ENCODE peak calls at places on chromosomes 13 and 19, in four cellular contexts. X, N, A and U are unnamed samples.

GRCh38 chr19:2110822-2111221 is 14.1 kb downstream of the IZUMO4 start:
- DNase-seq in X (no peak), N (no peak), A (no peak), U (no peak)

GRCh38 chr19:7977021-7977722 is 28.3 kb downstream of the ELAVL1 start:
- DNase-seq in X (no peak), N (no peak), A (no peak), U (no peak)

GRCh38 chr19:10408511-10409291 is 5.4 kb upstream of the CDC37 start:
- DNase-seq in X (no peak), N (no peak), A (no peak), U (no peak)

GRCh38 chr19:15673176-15673654 is 328 bp downstream of the CYP4F12 start:
- DNase-seq in X (no peak), N (no peak), A (no peak), U (no peak)

GRCh38 chr13:92196566-92197256 is 798.3 kb downstream of the GPC5 start:
- DNase-seq in X (no peak), N (no peak), A (no peak), U (no peak)

GRCh38 chr13:43185206-43185605 is 161.8 kb downstream of the DNAJC15 start:
- DNase-seq in X (no peak), N (no peak), A (no peak), U (no peak)

GRCh38 chr19:53519431-53519830 is 18.5 kb upstream of the ZNF331 start:
- DNase-seq in X (no peak), N (no peak), A (no peak), U (peak)

GRCh38 chr19:49019242-49019932 is 2.5 kb upstream of the LHB start:
- DNase-seq in X (peak), N (peak), A (peak), U (peak)

GRCh38 chr19:1942078-1942933 is 1.3 kb downstream of the CSNK1G2 start:
- DNase-seq in X (no peak), N (peak), A (peak), U (peak)

GRCh38 chr19:49889687-49890348 is 6.9 kb downstream of the IL4I1 start:
- DNase-seq in X (peak), N (peak), A (peak), U (peak)

GRCh38 chr13:93244141-93244917 is 17.7 kb downstream of the GPC6 start:
- DNase-seq in X (no peak), N (no peak), A (no peak), U (no peak)

GRCh38 chr13:43132228-43132627 is 108.8 kb downstream of the DNAJC15 start:
- DNase-seq in X (peak), N (peak), A (no peak), U (no peak)

GRCh38 chr19:53927745-53928144 is 18.7 kb downstream of the CACNG7 start:
- DNase-seq in X (no peak), N (peak), A (no peak), U (no peak)

GRCh38 chr19:40601061-40601973 is at the start of gene LTBP4:
- DNase-seq in X (no peak), N (peak), A (no peak), U (peak)

GRCh38 chr19:31316201-31316951 is 32.9 kb downstream of the TSHZ3 start:
- DNase-seq in X (no peak), N (no peak), A (no peak), U (peak)

GRCh38 chr19:11479090-11479469 is 1.8 kb downstream of the ELAVL3 start:
- DNase-seq in X (no peak), N (no peak), A (no peak), U (no peak)

GRCh38 chr19:7153008-7153407 is 83.5 kb downstream of the ZNF557 start:
- DNase-seq in X (no peak), N (no peak), A (no peak), U (no peak)

GRCh38 chr13:105587786-105588185 is 947.7 kb downstream of the EFNB2 start:
- DNase-seq in X (peak), N (no peak), A (no peak), U (no peak)

GRCh38 chr13:112254061-112254818 is 121.9 kb upstream of the SPACA7 start:
- DNase-seq in X (no peak), N (no peak), A (no peak), U (no peak)

GRCh38 chr13:72639377-72639776 is 88.1 kb downstream of the MZT1 start:
- DNase-seq in X (no peak), N (no peak), A (no peak), U (no peak)

GRCh38 chr19:8311461-8312260 is 3.5 kb upstream of the CD320 start:
- DNase-seq in X (no peak), N (peak), A (no peak), U (no peak)

DNA sequence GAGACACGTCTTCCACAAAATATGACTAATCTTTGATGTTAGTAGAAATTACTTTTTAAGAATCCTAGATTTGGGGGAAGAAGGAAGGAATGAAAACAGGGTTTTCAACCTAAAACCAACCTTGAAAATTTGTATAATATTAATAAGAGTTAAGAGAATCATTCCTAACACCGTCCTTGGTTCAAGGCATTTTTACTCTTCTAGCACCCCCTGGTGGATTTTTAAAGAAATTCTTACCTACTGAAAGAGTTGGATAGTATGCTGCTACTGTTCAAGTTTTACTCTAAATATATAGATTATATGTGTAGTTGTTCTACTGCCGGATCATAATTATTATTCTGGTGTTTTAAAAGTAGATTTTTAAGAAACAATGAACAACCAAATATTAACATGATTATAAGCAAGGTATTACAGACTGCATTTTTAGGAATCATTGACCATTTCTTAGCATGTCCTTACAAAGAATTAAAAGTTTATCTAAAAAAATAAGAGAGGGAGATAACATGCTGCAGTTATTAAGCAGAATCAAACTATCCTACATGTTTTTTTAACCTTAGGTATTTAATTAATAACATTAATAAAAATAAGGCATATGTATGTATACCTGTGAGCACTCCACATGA is 7.4 kb upstream of the SLITRK6 start:
- DNase-seq in X (peak), N (no peak), A (no peak), U (no peak)
- TF ChIP-seq POLR2A in X (no peak), N (no peak), A (no peak), U (no peak)

GRCh38 chr19:29942404-29943261 is 594 bp downstream of the URI1 start:
- DNase-seq in X (no peak), N (peak), A (no peak), U (peak)

GRCh38 chr19:29939628-29940027 is 2.4 kb upstream of the URI1 start:
- DNase-seq in X (no peak), N (no peak), A (no peak), U (no peak)

GRCh38 chr19:29943615-29944014 is 1.6 kb downstream of the URI1 start:
- DNase-seq in X (no peak), N (no peak), A (no peak), U (no peak)

GRCh38 chr19:29940971-29941585 is 961 bp upstream of the URI1 start:
- DNase-seq in X (no peak), N (no peak), A (no peak), U (no peak)

DNA sequence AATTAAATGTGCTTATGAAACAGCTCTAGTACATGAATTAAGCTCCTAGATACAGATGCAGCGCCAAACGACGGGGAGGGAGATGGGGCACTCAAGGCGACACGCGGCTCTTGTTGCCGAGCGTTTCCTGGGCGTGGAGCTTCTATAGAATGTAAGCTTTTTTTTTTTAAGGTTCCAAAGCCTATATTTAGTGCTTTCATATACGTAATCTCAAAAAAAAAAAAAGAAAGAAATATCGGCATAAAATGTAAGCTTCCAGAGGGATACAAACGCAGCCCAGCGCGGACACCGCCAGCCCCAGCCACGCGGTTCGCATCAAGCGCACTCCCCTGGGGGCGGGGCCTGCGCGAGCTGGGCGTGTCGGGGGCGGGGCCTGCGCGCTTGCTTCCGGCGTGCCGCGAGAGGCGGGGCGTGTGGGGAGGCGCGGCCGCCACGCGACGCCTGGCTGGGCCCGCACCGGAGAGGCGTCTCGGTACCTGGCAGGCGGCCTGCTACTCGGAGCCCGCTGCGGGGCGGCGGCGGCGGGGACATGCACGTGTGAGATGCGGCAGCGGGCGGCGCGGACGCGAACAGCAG is at the start of gene URI1:
- DNase-seq in X (peak), N (peak), A (peak), U (peak)
- TF ChIP-seq POLR2A in X (peak), N (peak), A (no peak), U (no peak)

GRCh38 chr19:17266026-17266425 is 1.2 kb upstream of the BABAM1 start:
- DNase-seq in X (no peak), N (no peak), A (no peak), U (no peak)
- TF ChIP-seq POLR2A in X (no peak), N (no peak), A (no peak), U (no peak)

GRCh38 chr13:24925318-24926231 is 161.6 kb downstream of the RNF17 start:
- DNase-seq in X (no peak), N (no peak), A (no peak), U (no peak)

GRCh38 chr13:24923305-24923640 is 159.3 kb downstream of the RNF17 start:
- DNase-seq in X (no peak), N (peak), A (no peak), U (no peak)

GRCh38 chr13:24921003-24921402 is 157.0 kb downstream of the RNF17 start:
- DNase-seq in X (no peak), N (peak), A (no peak), U (no peak)

GRCh38 chr13:24921881-24922280 is 157.9 kb downstream of the RNF17 start:
- DNase-seq in X (no peak), N (no peak), A (no peak), U (no peak)

DNA sequence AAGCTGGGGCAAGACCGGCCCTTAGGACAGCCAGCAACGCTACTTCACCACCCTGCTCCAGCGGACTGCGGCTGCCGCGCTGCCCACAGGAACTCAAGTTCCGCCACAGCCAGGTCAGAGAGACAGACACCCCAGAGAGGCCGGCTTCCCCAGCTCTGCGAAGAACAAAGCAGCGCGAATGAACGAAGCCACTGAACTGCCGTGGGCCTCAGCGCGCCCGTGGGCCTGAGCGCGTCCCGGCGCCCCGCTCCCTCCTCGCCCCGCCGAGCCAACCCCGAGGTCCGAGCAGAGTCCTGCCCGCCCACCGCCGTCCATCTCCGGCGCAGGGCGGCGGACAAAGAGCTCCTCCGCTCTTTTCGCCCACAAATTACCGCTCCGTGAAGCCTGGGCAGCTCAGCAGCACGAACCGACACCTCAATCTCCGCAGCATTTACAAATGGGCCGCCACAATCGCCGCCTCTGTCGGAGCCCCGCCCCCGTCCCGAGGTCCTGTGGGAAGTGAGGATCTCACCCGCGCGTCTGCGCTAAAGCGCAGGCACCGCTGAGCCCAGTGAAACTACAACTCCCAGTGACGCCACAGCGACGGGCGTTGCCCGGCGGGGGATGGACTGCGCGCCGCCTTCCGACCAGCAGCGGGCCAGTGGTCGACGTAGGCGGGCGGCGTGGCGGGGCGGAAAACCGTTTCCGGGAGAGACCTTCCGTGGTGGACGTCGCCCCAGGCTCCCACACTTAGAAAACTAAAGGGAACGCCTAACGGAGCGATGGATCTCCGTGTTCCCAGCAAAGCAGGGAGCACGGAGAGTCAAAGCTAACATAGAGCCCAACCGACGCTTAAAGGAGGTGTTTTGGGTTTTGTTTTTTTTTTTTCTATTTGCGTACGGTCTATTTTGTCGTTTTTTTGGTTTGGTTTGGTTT is 158.7 kb downstream of the RNF17 start:
- DNase-seq in X (peak), N (peak), A (peak), U (peak)
- TF ChIP-seq POLR2A in X (peak), N (peak), A (no peak), U (peak)

GRCh38 chr13:45447050-45447661 is 17.6 kb upstream of the COG3 start:
- DNase-seq in X (no peak), N (no peak), A (no peak), U (no peak)
- TF ChIP-seq POLR2A in X (no peak), N (no peak), A (no peak), U (no peak)

GRCh38 chr13:41059896-41060722 is 1.2 kb upstream of the WBP4 start:
- DNase-seq in X (peak), N (peak), A (peak), U (peak)
- TF ChIP-seq POLR2A in X (peak), N (peak), A (no peak), U (peak)

GRCh38 chr13:114132419-114133121 is at the start of gene RASA3:
- DNase-seq in X (peak), N (peak), A (no peak), U (peak)
- TF ChIP-seq POLR2A in X (peak), N (no peak), A (no peak), U (peak)

GRCh38 chr13:41528021-41528420 is 70.7 kb downstream of the RGCC start:
- DNase-seq in X (no peak), N (no peak), A (no peak), U (no peak)

GRCh38 chr13:41533266-41533665 is 75.9 kb downstream of the RGCC start:
- DNase-seq in X (no peak), N (no peak), A (no peak), U (no peak)

GRCh38 chr13:41533676-41534075 is 76.3 kb downstream of the RGCC start:
- DNase-seq in X (no peak), N (no peak), A (no peak), U (no peak)
- TF ChIP-seq POLR2A in X (no peak), N (no peak), A (no peak), U (no peak)